ENCODE peak calls at places on chromosomes 1 and 21, in seven cellular contexts. Z is stimulated activated effector memory CD8-positive, alpha-beta T cell treated with anti-CD3 and anti-CD28 coated beads, Interleukin-12 subunit alpha, Interleukin-12 subunit beta, amount 100 ng/mL, for 72 hours; C is ureter; Q is CD4-positive, CD25-positive, alpha-beta regulatory T cell; W is Calu3; O is NCI-H460; U is NCI-H2081 treated with DMSO at 0.1 percent for 48 hours. E is an unnamed sample.

GRCh38 chr1:226111109-226111864 is 48.8 kb downstream of the H3-3A start:
- DNase-seq in Z (no peak), C (no peak), Q (no peak), W (no peak), O (no peak), U (no peak), E (peak; percentile 75)

GRCh38 chr1:50968884-50969610 is 998 bp upstream of the CDKN2C start:
- DNase-seq in Z (peak; percentile 81), C (peak; percentile 51), Q (peak; percentile 42), W (peak; percentile 64), O (no peak), U (no peak), E (peak; percentile 82)

GRCh38 chr1:170494369-170494768 is 37.6 kb upstream of the GORAB start:
- DNase-seq in Z (no peak), C (no peak), Q (no peak), W (peak; percentile 56), O (no peak), U (no peak), E (peak; percentile 26)

GRCh38 chr1:114152211-114153050 is 1.2 kb downstream of the SYT6 start:
- DNase-seq in Z (peak; percentile 51), C (peak; percentile 45), Q (no peak), W (no peak), O (peak; percentile 1), U (no peak), E (peak; percentile 11)

GRCh38 chr1:8474369-8474768 is 156.5 kb downstream of the SLC45A1 start:
- DNase-seq in Z (no peak), C (no peak), Q (no peak), W (no peak), O (no peak), U (peak; percentile 33), E (peak; percentile 80)

GRCh38 chr1:94327001-94327685 is 89.8 kb upstream of the ARHGAP29 start:
- DNase-seq in Z (no peak), C (no peak), Q (no peak), W (peak; percentile 56), O (peak; percentile 43), U (no peak), E (peak; percentile 10)

GRCh38 chr1:59475737-59476136 is 178.8 kb downstream of the FGGY start:
- DNase-seq in Z (no peak), C (no peak), Q (no peak), W (no peak), O (no peak), U (no peak), E (no peak)

GRCh38 chr1:151867321-151867720 is 13.8 kb upstream of the THEM5 start:
- DNase-seq in Z (no peak), C (no peak), Q (no peak), W (no peak), O (no peak), U (no peak), E (no peak)

GRCh38 chr1:1135339-1136111 is 19.6 kb upstream of the C1orf159 start:
- DNase-seq in Z (no peak), C (no peak), Q (no peak), W (no peak), O (no peak), U (no peak), E (peak; percentile 22)

GRCh38 chr1:167617100-167617949 is 12.7 kb upstream of the RCSD1 start:
- DNase-seq in Z (no peak), C (no peak), Q (no peak), W (no peak), O (no peak), U (no peak), E (no peak)

GRCh38 chr21:24217141-24217540 is 1390.1 kb downstream of the MRPL39 start:
- DNase-seq in Z (no peak), C (no peak), Q (no peak), W (no peak), O (no peak), U (no peak), E (no peak)

GRCh38 chr1:59063501-59063900 is 233.4 kb upstream of the FGGY start:
- DNase-seq in Z (no peak), C (no peak), Q (no peak), W (no peak), O (no peak), U (no peak), E (peak; percentile 11)

GRCh38 chr21:34544032-34544496 is 32.1 kb upstream of the KCNE1 start:
- DNase-seq in Z (peak; percentile 56), C (peak; percentile 78), Q (no peak), W (peak; percentile 85), O (peak; percentile 56), U (no peak), E (peak; percentile 95)

GRCh38 chr1:16215882-16216753 is 3.7 kb upstream of the ARHGEF19 start:
- DNase-seq in Z (peak; percentile 77), C (peak; percentile 89), Q (peak; percentile 70), W (peak; percentile 55), O (no peak), U (no peak), E (peak; percentile 93)

GRCh38 chr21:38993561-38993960 is 187.8 kb downstream of the ETS2 start:
- DNase-seq in Z (no peak), C (peak; percentile 87), Q (no peak), W (peak; percentile 65), O (no peak), U (no peak), E (no peak)

GRCh38 chr1:156577512-156577911 is 2.0 kb upstream of the TTC24 start:
- DNase-seq in Z (no peak), C (no peak), Q (no peak), W (no peak), O (no peak), U (peak; percentile 93), E (peak; percentile 94)

GRCh38 chr1:154747841-154748766 is 122.0 kb downstream of the KCNN3 start:
- DNase-seq in Z (peak; percentile 71), C (no peak), Q (no peak), W (no peak), O (no peak), U (no peak), E (peak; percentile 52)

GRCh38 chr1:90384152-90384650 is 332.9 kb downstream of the BARHL2 start:
- DNase-seq in Z (no peak), C (no peak), Q (no peak), W (no peak), O (no peak), U (no peak), E (peak; percentile 82)

GRCh38 chr1:75967719-75968118 is 35.5 kb upstream of the ASB17 start:
- DNase-seq in Z (no peak), C (no peak), Q (no peak), W (no peak), O (no peak), U (no peak), E (no peak)

GRCh38 chr1:184032306-184033135 is 5.0 kb downstream of the COLGALT2 start:
- DNase-seq in Z (no peak), C (no peak), Q (no peak), W (no peak), O (no peak), U (no peak), E (no peak)

GRCh38 chr1:32618673-32619221 is 31.6 kb downstream of the ZBTB8OS start:
- DNase-seq in Z (no peak), C (no peak), Q (no peak), W (no peak), O (no peak), U (no peak), E (peak; percentile 1)

GRCh38 chr1:205275133-205275532 is 46.4 kb downstream of the NUAK2 start:
- DNase-seq in Z (no peak), C (no peak), Q (no peak), W (no peak), O (no peak), U (peak; percentile 64), E (peak; percentile 79)

GRCh38 chr1:69567847-69568434 is at the start of gene LRRC7:
- DNase-seq in Z (no peak), C (no peak), Q (no peak), W (peak; percentile 37), O (no peak), U (no peak), E (peak; percentile 81)

GRCh38 chr1:201499191-201499590 is 7.7 kb downstream of the CSRP1 start:
- DNase-seq in Z (no peak), C (no peak), Q (no peak), W (no peak), O (no peak), U (no peak), E (no peak)

GRCh38 chr1:1847501-1848289 is 43.2 kb downstream of the GNB1 start:
- DNase-seq in Z (no peak), C (no peak), Q (no peak), W (no peak), O (no peak), U (no peak), E (no peak)

E was measured in NCI-H69.